ENCODE peak calls at places on chromosomes 2 and 18, in five cellular contexts. Z, T, A, K and M are unnamed samples. For H3K4me1, the result is how much of the 10 kb centered on the place peaks cover.

GRCh38 chr2:169131587-169132512 is 62.5 kb downstream of the DHRS9 start:
- DNase-seq in T (peak), K (peak), A (no peak), Z (no peak), M (no peak)

GRCh38 chr2:215851091-215851490 is 162.3 kb downstream of the MREG start:
- DNase-seq in Z (no peak), T (peak), K (no peak), A (peak), M (no peak)

GRCh38 chr2:56333812-56334485 is 150.2 kb downstream of the CCDC85A start:
- DNase-seq in Z (no peak), A (no peak), K (peak), T (no peak), M (no peak)

GRCh38 chr2:22970284-22970975 is 414.5 kb upstream of the KLHL29 start:
- DNase-seq in T (no peak), Z (no peak), K (peak), A (no peak), M (no peak)

GRCh38 chr2:108594982-108595464 is 60.8 kb downstream of the LIMS1 start:
- DNase-seq in Z (no peak), A (peak), K (no peak), T (peak), M (peak)

GRCh38 chr2:113858764-113859163 is 31.1 kb upstream of the ACTR3 start:
- DNase-seq in K (no peak), A (peak), T (peak), Z (no peak), M (no peak)

GRCh38 chr2:50143822-50144575 is 887.9 kb downstream of the NRXN1 start:
- DNase-seq in T (no peak), A (peak), Z (no peak), K (peak), M (no peak)

GRCh38 chr18:32552421-32553030 is 81.8 kb upstream of the GAREM1 start:
- DNase-seq in A (peak), K (peak), Z (no peak), T (peak), M (no peak)

GRCh38 chr2:188515918-188516317 is 224.2 kb downstream of the GULP1 start:
- DNase-seq in K (no peak), Z (no peak), A (no peak), T (no peak), M (no peak)

GRCh38 chr18:28080876-28081300 is 96.0 kb downstream of the CDH2 start:
- DNase-seq in T (peak), A (no peak), Z (no peak), K (no peak), M (no peak)

GRCh38 chr2:200253631-200254030 is 52.9 kb upstream of the SPATS2L start:
- DNase-seq in A (no peak), T (peak), K (no peak), Z (peak), M (no peak)

GRCh38 chr2:20333738-20334137 is 16.9 kb downstream of the PUM2 start:
- DNase-seq in Z (no peak), K (no peak), T (no peak), A (no peak), M (no peak)
- H3K27ac ChIP-seq in Z (no peak), K (no peak), T (no peak), A (no peak), M (no peak)

GRCh38 chr18:8627540-8627939 is 18.3 kb downstream of the RAB12 start:
- DNase-seq in A (no peak), Z (no peak), K (no peak), T (no peak), M (no peak)
- H3K4me1 ChIP-seq in A (under half), Z (half or more), K (half or more), T (under half), M (under half)

DNA sequence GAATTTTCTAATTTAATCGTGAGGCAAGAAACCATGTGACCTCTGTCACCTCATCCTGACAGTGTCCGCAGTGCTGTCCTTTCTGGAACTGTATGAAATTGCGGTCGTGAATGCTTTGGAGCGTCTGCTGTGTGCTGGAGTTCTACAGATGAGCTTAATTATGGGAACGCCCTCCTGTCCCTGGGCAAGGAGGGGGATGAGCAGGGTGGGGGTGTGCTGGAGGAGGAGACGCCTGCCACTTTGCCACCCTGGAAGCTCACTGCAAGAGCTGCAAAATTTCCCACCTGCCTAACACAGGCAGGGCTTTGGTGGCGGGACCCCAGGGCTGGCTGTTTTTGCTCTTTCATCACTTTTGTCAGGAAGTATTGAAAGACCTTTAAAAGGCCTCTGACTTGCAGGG is 6.5 kb downstream of the LPIN1 start:
- DNase-seq in T (no peak), Z (no peak), K (no peak), A (no peak), M (no peak)
- H3K27ac ChIP-seq in T (no peak), Z (peak), K (no peak), A (peak), M (peak)

GRCh38 chr2:84940088-84940470 is 30.9 kb upstream of the KCMF1 start:
- DNase-seq in Z (no peak), T (no peak), K (peak), A (no peak), M (no peak)
- H3K4me1 ChIP-seq in Z (under half), T (under half), K (under half), A (under half), M (under half)

GRCh38 chr2:238808761-238809160 is 39.1 kb upstream of the TWIST2 start:
- DNase-seq in T (no peak), A (no peak), Z (no peak), K (no peak), M (no peak)

GRCh38 chr2:238813109-238813508 is 34.8 kb upstream of the TWIST2 start:
- DNase-seq in A (no peak), K (no peak), Z (no peak), T (no peak), M (no peak)

GRCh38 chr2:238811293-238811692 is 36.6 kb upstream of the TWIST2 start:
- DNase-seq in Z (no peak), A (no peak), K (no peak), T (peak), M (no peak)

GRCh38 chr2:238811765-238812164 is 36.1 kb upstream of the TWIST2 start:
- DNase-seq in A (no peak), K (no peak), Z (no peak), T (no peak), M (no peak)

GRCh38 chr2:238810321-238810720 is 37.6 kb upstream of the TWIST2 start:
- DNase-seq in Z (no peak), A (no peak), K (no peak), T (no peak), M (no peak)
- H3K27ac ChIP-seq in Z (no peak), A (no peak), K (no peak), T (no peak), M (no peak)

GRCh38 chr2:119431155-119431975 is at the start of gene TMEM37:
- DNase-seq in Z (peak), K (peak), A (peak), T (peak), M (no peak)
- H3K4me1 ChIP-seq in Z (under half), K (half or more), A (under half), T (under half), M (under half)

GRCh38 chr2:221908518-221908917 is 336.4 kb upstream of the EPHA4 start:
- DNase-seq in T (no peak), K (no peak), Z (no peak), A (no peak), M (no peak)
- H3K27ac ChIP-seq in T (no peak), K (no peak), Z (no peak), A (no peak), M (no peak)

DNA sequence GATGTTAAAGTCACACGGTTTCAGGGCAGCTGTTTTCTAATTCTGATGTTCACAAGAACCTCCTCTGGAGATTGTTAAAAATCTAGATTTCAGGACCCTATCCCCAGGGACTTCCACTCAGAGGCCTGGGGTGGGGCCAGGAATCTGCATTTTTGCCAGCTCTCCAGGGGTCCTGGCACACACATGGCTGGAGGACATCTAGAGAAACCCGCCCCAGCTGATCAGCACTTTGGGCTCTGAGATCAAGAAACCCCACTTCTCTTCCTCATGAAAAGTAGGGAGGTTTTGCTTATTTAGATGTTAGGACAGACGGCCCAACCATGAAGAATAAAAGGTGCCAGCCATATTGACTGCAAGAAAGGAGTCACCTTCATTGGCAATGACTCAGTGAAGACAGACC is 148.8 kb downstream of the TNS1 start:
- DNase-seq in T (no peak), Z (no peak), K (no peak), A (no peak), M (no peak)
- H3K4me1 ChIP-seq in T (under half), Z (half or more), K (under half), A (under half), M (under half)